ENCODE peak calls at places on chromosomes 6 and 20, in five cellular contexts. One of them, this sample, is unnamed.

GRCh38 chr6:113057567-113058053 is 710.5 kb downstream of the RFPL4B start:
- DNase-seq in NB4: no peak
- DNase-seq in Peyer's patch: no peak
- DNase-seq in mammary epithelial cell: no peak
- DNase-seq in choroid plexus epithelial cell: peak; percentile 39
- DNase-seq in this sample: no peak

GRCh38 chr6:115514656-115515055 is 546.0 kb downstream of the FRK start:
- DNase-seq in NB4: no peak
- DNase-seq in mammary epithelial cell: no peak
- DNase-seq in choroid plexus epithelial cell: no peak
- DNase-seq in Peyer's patch: no peak
- DNase-seq in this sample: peak; percentile 19

GRCh38 chr20:54654460-54654859 is 179.1 kb downstream of the DOK5 start:
- DNase-seq in mammary epithelial cell: no peak
- DNase-seq in NB4: no peak
- DNase-seq in Peyer's patch: no peak
- DNase-seq in choroid plexus epithelial cell: no peak
- DNase-seq in this sample: no peak

GRCh38 chr6:55276745-55277627 is 50.3 kb upstream of the GFRAL start:
- DNase-seq in mammary epithelial cell: peak; percentile 39
- DNase-seq in NB4: peak; percentile 70
- DNase-seq in Peyer's patch: no peak
- DNase-seq in choroid plexus epithelial cell: peak; percentile 90
- DNase-seq in this sample: peak; percentile 77

GRCh38 chr6:43127180-43127579 is 43.9 kb upstream of the SRF start:
- DNase-seq in Peyer's patch: no peak
- DNase-seq in mammary epithelial cell: no peak
- DNase-seq in NB4: no peak
- DNase-seq in choroid plexus epithelial cell: no peak
- DNase-seq in this sample: no peak

GRCh38 chr6:170290306-170291128 is at the start of gene DLL1:
- DNase-seq in NB4: peak; percentile 84
- DNase-seq in choroid plexus epithelial cell: peak; percentile 38
- DNase-seq in mammary epithelial cell: peak; percentile 72
- DNase-seq in Peyer's patch: no peak
- DNase-seq in this sample: peak; percentile 57

GRCh38 chr6:2351807-2352431 is 106.5 kb upstream of the GMDS start:
- DNase-seq in NB4: peak; percentile 22
- DNase-seq in Peyer's patch: no peak
- DNase-seq in choroid plexus epithelial cell: peak; percentile 88
- DNase-seq in mammary epithelial cell: no peak
- DNase-seq in this sample: peak; percentile 30

GRCh38 chr20:61185841-61186601 is 66.0 kb upstream of the CDH4 start:
- DNase-seq in NB4: peak; percentile 5
- DNase-seq in choroid plexus epithelial cell: peak; percentile 96
- DNase-seq in Peyer's patch: no peak
- DNase-seq in mammary epithelial cell: peak; percentile 86
- DNase-seq in this sample: peak; percentile 91

GRCh38 chr20:63051911-63052310 is 45.1 kb upstream of the BHLHE23 start:
- DNase-seq in NB4: no peak
- DNase-seq in Peyer's patch: no peak
- DNase-seq in choroid plexus epithelial cell: no peak
- DNase-seq in mammary epithelial cell: no peak
- DNase-seq in this sample: no peak

GRCh38 chr6:107636486-107636885 is 146.6 kb downstream of the SOBP start:
- DNase-seq in mammary epithelial cell: no peak
- DNase-seq in Peyer's patch: no peak
- DNase-seq in choroid plexus epithelial cell: no peak
- DNase-seq in NB4: no peak
- DNase-seq in this sample: no peak

GRCh38 chr20:46816097-46816496 is 78.5 kb upstream of the EYA2 start:
- DNase-seq in choroid plexus epithelial cell: no peak
- DNase-seq in Peyer's patch: no peak
- DNase-seq in mammary epithelial cell: no peak
- DNase-seq in NB4: no peak
- DNase-seq in this sample: no peak

GRCh38 chr6:129662406-129662766 is 47.6 kb downstream of the ARHGAP18 start:
- DNase-seq in choroid plexus epithelial cell: no peak
- DNase-seq in mammary epithelial cell: no peak
- DNase-seq in NB4: no peak
- DNase-seq in Peyer's patch: no peak
- DNase-seq in this sample: no peak

GRCh38 chr6:97626586-97627441 is 343.8 kb upstream of the MMS22L start:
- DNase-seq in mammary epithelial cell: no peak
- DNase-seq in choroid plexus epithelial cell: peak; percentile 62
- DNase-seq in Peyer's patch: no peak
- DNase-seq in NB4: peak; percentile 47
- DNase-seq in this sample: peak; percentile 2

GRCh38 chr20:23414526-23415188 is 6.6 kb downstream of the NAPB start:
- DNase-seq in mammary epithelial cell: no peak
- DNase-seq in Peyer's patch: no peak
- DNase-seq in choroid plexus epithelial cell: no peak
- DNase-seq in NB4: no peak
- DNase-seq in this sample: no peak

GRCh38 chr20:23125625-23126191 is 39.6 kb upstream of the CD93 start:
- DNase-seq in choroid plexus epithelial cell: peak; percentile 96
- DNase-seq in NB4: peak; percentile 100
- DNase-seq in mammary epithelial cell: no peak
- DNase-seq in Peyer's patch: no peak
- DNase-seq in this sample: peak; percentile 35

GRCh38 chr20:35307666-35308653 is 15.7 kb upstream of the FAM83C start:
- DNase-seq in mammary epithelial cell: peak; percentile 96
- DNase-seq in Peyer's patch: no peak
- DNase-seq in NB4: peak; percentile 48
- DNase-seq in choroid plexus epithelial cell: peak; percentile 37
- DNase-seq in this sample: peak; percentile 98

GRCh38 chr6:136225496-136225895 is 24.6 kb downstream of the MTFR2 start:
- DNase-seq in choroid plexus epithelial cell: peak; percentile 52
- DNase-seq in Peyer's patch: no peak
- DNase-seq in NB4: peak; percentile 36
- DNase-seq in mammary epithelial cell: peak; percentile 33
- DNase-seq in this sample: peak; percentile 39

GRCh38 chr6:87274660-87275273 is 47.6 kb upstream of the SMIM8 start:
- DNase-seq in mammary epithelial cell: no peak
- DNase-seq in choroid plexus epithelial cell: peak; percentile 87
- DNase-seq in NB4: peak; percentile 4
- DNase-seq in Peyer's patch: no peak
- DNase-seq in this sample: peak; percentile 10

GRCh38 chr20:40960101-40960500 is 68.5 kb upstream of the TOP1 start:
- DNase-seq in Peyer's patch: peak; percentile 4
- DNase-seq in mammary epithelial cell: no peak
- DNase-seq in NB4: no peak
- DNase-seq in choroid plexus epithelial cell: no peak
- DNase-seq in this sample: no peak

GRCh38 chr6:1624071-1624847 is 14.5 kb downstream of the FOXC1 start:
- DNase-seq in choroid plexus epithelial cell: no peak
- DNase-seq in mammary epithelial cell: no peak
- DNase-seq in Peyer's patch: no peak
- DNase-seq in NB4: no peak
- DNase-seq in this sample: no peak

GRCh38 chr6:80341330-80341729 is 234.9 kb downstream of the BCKDHB start:
- DNase-seq in Peyer's patch: no peak
- DNase-seq in NB4: no peak
- DNase-seq in mammary epithelial cell: no peak
- DNase-seq in choroid plexus epithelial cell: peak; percentile 76
- DNase-seq in this sample: no peak

GRCh38 chr6:144613859-144614258 is 328.7 kb downstream of the UTRN start:
- DNase-seq in choroid plexus epithelial cell: no peak
- DNase-seq in mammary epithelial cell: peak; percentile 37
- DNase-seq in NB4: no peak
- DNase-seq in Peyer's patch: no peak
- DNase-seq in this sample: peak; percentile 46

GRCh38 chr6:143700684-143701342 is 23.0 kb downstream of the PHACTR2 start:
- DNase-seq in mammary epithelial cell: no peak
- DNase-seq in Peyer's patch: no peak
- DNase-seq in choroid plexus epithelial cell: peak; percentile 84
- DNase-seq in NB4: no peak
- DNase-seq in this sample: no peak

GRCh38 chr6:136403166-136403980 is 113.7 kb upstream of the BCLAF1 start:
- DNase-seq in Peyer's patch: no peak
- DNase-seq in mammary epithelial cell: peak; percentile 98
- DNase-seq in choroid plexus epithelial cell: peak; percentile 89
- DNase-seq in NB4: peak; percentile 86
- DNase-seq in this sample: peak; percentile 95

GRCh38 chr20:16714242-16714641 is 15.6 kb upstream of the SNRPB2 start:
- DNase-seq in choroid plexus epithelial cell: no peak
- DNase-seq in NB4: no peak
- DNase-seq in Peyer's patch: no peak
- DNase-seq in mammary epithelial cell: no peak
- DNase-seq in this sample: no peak

GRCh38 chr20:63682384-63683139 is 13.9 kb upstream of the TNFRSF6B start:
- DNase-seq in Peyer's patch: no peak
- DNase-seq in choroid plexus epithelial cell: peak; percentile 92
- DNase-seq in NB4: peak; percentile 72
- DNase-seq in mammary epithelial cell: peak; percentile 99
- DNase-seq in this sample: peak; percentile 97

GRCh38 chr20:19583532-19584175 is 174.4 kb upstream of the RIN2 start:
- DNase-seq in Peyer's patch: peak; percentile 26
- DNase-seq in choroid plexus epithelial cell: peak; percentile 76
- DNase-seq in NB4: peak; percentile 80
- DNase-seq in mammary epithelial cell: peak; percentile 22
- DNase-seq in this sample: peak; percentile 44

GRCh38 chr6:131281471-131282270 is 146.4 kb downstream of the AKAP7 start:
- DNase-seq in Peyer's patch: peak; percentile 82
- DNase-seq in NB4: peak; percentile 82
- DNase-seq in choroid plexus epithelial cell: peak; percentile 77
- DNase-seq in mammary epithelial cell: no peak
- DNase-seq in this sample: no peak

GRCh38 chr6:138088307-138088744 is 18.9 kb downstream of the PERP start:
- DNase-seq in mammary epithelial cell: peak; percentile 95
- DNase-seq in choroid plexus epithelial cell: peak; percentile 96
- DNase-seq in Peyer's patch: no peak
- DNase-seq in NB4: peak; percentile 26
- DNase-seq in this sample: peak; percentile 94

GRCh38 chr6:83378621-83379388 is 52.0 kb downstream of the ME1 start:
- DNase-seq in mammary epithelial cell: peak; percentile 73
- DNase-seq in Peyer's patch: no peak
- DNase-seq in choroid plexus epithelial cell: peak; percentile 82
- DNase-seq in NB4: peak; percentile 15
- DNase-seq in this sample: peak; percentile 13

GRCh38 chr6:140957334-140957733 is 1175.4 kb upstream of the GJE1 start:
- DNase-seq in choroid plexus epithelial cell: no peak
- DNase-seq in mammary epithelial cell: no peak
- DNase-seq in NB4: no peak
- DNase-seq in Peyer's patch: no peak
- DNase-seq in this sample: no peak

GRCh38 chr6:169530762-169531143 is 171.1 kb downstream of the WDR27 start:
- DNase-seq in choroid plexus epithelial cell: no peak
- DNase-seq in NB4: no peak
- DNase-seq in mammary epithelial cell: no peak
- DNase-seq in Peyer's patch: no peak
- DNase-seq in this sample: no peak

GRCh38 chr6:112437053-112437452 is 89.9 kb downstream of the RFPL4B start:
- DNase-seq in NB4: no peak
- DNase-seq in mammary epithelial cell: no peak
- DNase-seq in Peyer's patch: no peak
- DNase-seq in choroid plexus epithelial cell: no peak
- DNase-seq in this sample: no peak

GRCh38 chr20:24616258-24617079 is 147.0 kb downstream of the SYNDIG1 start:
- DNase-seq in mammary epithelial cell: no peak
- DNase-seq in NB4: no peak
- DNase-seq in Peyer's patch: no peak
- DNase-seq in choroid plexus epithelial cell: no peak
- DNase-seq in this sample: no peak

GRCh38 chr20:58109918-58110635 is 118.4 kb downstream of the ANKRD60 start:
- DNase-seq in mammary epithelial cell: no peak
- DNase-seq in NB4: peak; percentile 28
- DNase-seq in choroid plexus epithelial cell: no peak
- DNase-seq in Peyer's patch: no peak
- DNase-seq in this sample: no peak

GRCh38 chr6:130223508-130223907 is 757 bp upstream of the SAMD3 start:
- DNase-seq in mammary epithelial cell: peak; percentile 16
- DNase-seq in NB4: peak; percentile 30
- DNase-seq in choroid plexus epithelial cell: no peak
- DNase-seq in Peyer's patch: peak; percentile 39
- DNase-seq in this sample: peak; percentile 45

GRCh38 chr20:9492067-9492466 is 22.3 kb upstream of the LAMP5 start:
- DNase-seq in choroid plexus epithelial cell: no peak
- DNase-seq in NB4: no peak
- DNase-seq in mammary epithelial cell: no peak
- DNase-seq in Peyer's patch: no peak
- DNase-seq in this sample: no peak
- H3K4me3 ChIP-seq in choroid plexus epithelial cell: no peak overlapping the region
- H3K4me3 ChIP-seq in NB4: no peak overlapping the region
- H3K4me3 ChIP-seq in mammary epithelial cell: no peak overlapping the region
- H3K4me3 ChIP-seq in Peyer's patch: no peak overlapping the region
- H3K4me3 ChIP-seq in this sample: no peak overlapping the region

DNA sequence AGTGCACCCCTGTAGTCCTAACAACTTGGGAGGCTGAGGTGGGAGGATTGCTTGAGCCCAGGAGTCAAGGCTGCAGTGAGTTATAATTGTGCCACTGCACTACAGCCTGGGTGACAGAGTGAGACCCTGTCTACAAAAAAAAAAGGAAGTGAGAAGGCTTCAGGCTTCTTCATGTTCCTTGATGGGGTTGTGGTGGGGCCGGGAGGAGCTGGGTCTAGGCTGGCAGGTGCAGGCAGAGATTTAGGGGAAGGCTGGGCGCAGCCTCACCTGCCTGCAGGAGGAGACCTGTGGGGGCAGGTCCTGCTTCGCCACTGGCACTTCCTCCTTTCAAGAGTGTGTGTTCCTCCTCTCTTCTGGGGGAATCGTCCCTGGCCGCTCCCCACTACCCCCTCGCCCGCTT is 63.9 kb downstream of the CHMP4B start:
- DNase-seq in Peyer's patch: peak; percentile 84
- DNase-seq in NB4: peak; percentile 24
- DNase-seq in choroid plexus epithelial cell: no peak
- DNase-seq in mammary epithelial cell: no peak
- DNase-seq in this sample: no peak
- TF ChIP-seq CTCF in Peyer's patch: no peak
- TF ChIP-seq CTCF in NB4: no peak
- TF ChIP-seq CTCF in choroid plexus epithelial cell: no peak
- TF ChIP-seq CTCF in mammary epithelial cell: no peak
- TF ChIP-seq CTCF in this sample: no peak

DNA sequence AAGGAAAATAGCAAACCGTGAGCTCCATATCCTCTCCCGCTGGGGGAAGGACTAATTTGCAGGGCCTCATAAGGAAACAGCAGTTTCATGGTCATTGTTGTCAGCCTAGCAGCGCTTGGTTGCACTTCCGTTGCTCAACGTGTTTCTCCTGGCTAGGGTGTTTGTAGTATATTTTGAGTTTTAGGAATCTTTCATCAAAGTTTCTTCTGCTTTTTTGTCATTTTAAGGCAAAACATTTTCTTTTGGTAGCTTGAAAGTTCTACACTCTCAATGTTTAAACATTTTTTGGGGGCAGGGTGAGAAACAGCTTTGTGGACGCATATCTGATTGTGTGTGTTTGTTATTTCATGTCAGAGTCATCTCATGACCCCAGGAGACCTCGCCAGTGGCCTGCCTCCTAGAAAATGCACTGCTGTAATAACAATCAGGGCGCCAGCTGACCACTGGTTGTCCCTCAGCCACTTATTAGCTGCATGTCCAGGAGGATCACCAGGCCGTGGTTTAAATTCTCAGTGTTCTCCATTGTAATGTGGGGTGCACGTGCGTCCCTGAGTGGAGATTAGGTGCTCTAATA is 20.6 kb downstream of the JARID2 start:
- DNase-seq in choroid plexus epithelial cell: peak; percentile 59
- DNase-seq in mammary epithelial cell: no peak
- DNase-seq in NB4: peak; percentile 42
- DNase-seq in Peyer's patch: peak; percentile 42
- DNase-seq in this sample: no peak
- H3K4me3 ChIP-seq in choroid plexus epithelial cell: no peak overlapping the region
- H3K4me3 ChIP-seq in mammary epithelial cell: no peak overlapping the region
- H3K4me3 ChIP-seq in NB4: no peak overlapping the region
- H3K4me3 ChIP-seq in Peyer's patch: no peak overlapping the region
- H3K4me3 ChIP-seq in this sample: no peak overlapping the region

GRCh38 chr6:132598473-132598872 is 8.9 kb upstream of the TAAR5 start:
- DNase-seq in Peyer's patch: no peak
- DNase-seq in NB4: peak; percentile 27
- DNase-seq in mammary epithelial cell: no peak
- DNase-seq in choroid plexus epithelial cell: no peak
- DNase-seq in this sample: peak; percentile 37
- TF ChIP-seq CTCF in Peyer's patch: peak; percentile 33
- TF ChIP-seq CTCF in NB4: peak; percentile 44
- TF ChIP-seq CTCF in mammary epithelial cell: peak; percentile 38
- TF ChIP-seq CTCF in choroid plexus epithelial cell: peak; percentile 33
- TF ChIP-seq CTCF in this sample: peak; percentile 42